ENCODE peak calls at places on chromosomes 1 and 21, in six cellular contexts. T is MCF 10A, P is lower lobe of right lung, B is tibial nerve, D is mesothelial cell of epicardium, L is upper lobe of right lung. A is an unnamed sample.

GRCh38 chr1:20058531-20058930 is 11.5 kb upstream of the PLA2G5 start:
- DNase-seq in T (peak; percentile 16), P (no peak), B (no peak), D (no peak), L (no peak), A (no peak)

GRCh38 chr1:65149391-65149729 is 1.4 kb downstream of the AK4 start:
- DNase-seq in T (no peak), P (no peak), B (no peak), D (no peak), L (no peak), A (no peak)

GRCh38 chr1:226384040-226384439 is 23.9 kb downstream of the PARP1 start:
- DNase-seq in T (no peak), P (no peak), B (no peak), D (no peak), L (no peak), A (no peak)

GRCh38 chr1:167629681-167630567 is at the start of gene RCSD1:
- DNase-seq in T (no peak), P (peak; percentile 64), B (no peak), D (peak; percentile 45), L (peak; percentile 82), A (no peak)

GRCh38 chr21:31265293-31265692 is 78.8 kb downstream of the TIAM1 start:
- DNase-seq in T (no peak), P (no peak), B (no peak), D (no peak), L (no peak), A (no peak)

GRCh38 chr1:174877208-174877673 is 122.5 kb upstream of the CACYBP start:
- DNase-seq in T (no peak), P (no peak), B (no peak), D (no peak), L (no peak), A (no peak)

GRCh38 chr1:164240081-164240480 is 318.9 kb upstream of the PBX1 start:
- DNase-seq in T (peak; percentile 52), P (no peak), B (no peak), D (no peak), L (no peak), A (no peak)

GRCh38 chr1:1179983-1180861 is 6.5 kb downstream of the TTLL10 start:
- DNase-seq in T (no peak), P (peak; percentile 43), B (no peak), D (no peak), L (no peak), A (no peak)

GRCh38 chr1:115671176-115672062 is 29.6 kb downstream of the VANGL1 start:
- DNase-seq in T (peak; percentile 34), P (no peak), B (no peak), D (no peak), L (no peak), A (no peak)

GRCh38 chr1:87826639-87827345 is 498.1 kb downstream of the LMO4 start:
- DNase-seq in T (peak; percentile 14), P (no peak), B (peak; percentile 14), D (no peak), L (no peak), A (no peak)

GRCh38 chr1:64923294-64923718 is 43.0 kb downstream of the JAK1 start:
- DNase-seq in T (no peak), P (no peak), B (no peak), D (no peak), L (no peak), A (no peak)

GRCh38 chr1:48610628-48611542 is 138.9 kb upstream of the SPATA6 start:
- DNase-seq in T (no peak), P (peak; percentile 58), B (no peak), D (peak; percentile 43), L (peak; percentile 66), A (peak; percentile 28)

GRCh38 chr1:42674682-42675081 is 7.5 kb upstream of the YBX1 start:
- DNase-seq in T (no peak), P (no peak), B (no peak), D (no peak), L (no peak), A (no peak)

GRCh38 chr1:212315907-212316306 is 30.7 kb downstream of the PPP2R5A start:
- DNase-seq in T (peak; percentile 72), P (no peak), B (no peak), D (no peak), L (no peak), A (no peak)
- TF ChIP-seq CTCF in T (peak; percentile 48), P (peak; percentile 15), B (no peak), D (no peak), L (peak; percentile 22), A (no peak)

DNA sequence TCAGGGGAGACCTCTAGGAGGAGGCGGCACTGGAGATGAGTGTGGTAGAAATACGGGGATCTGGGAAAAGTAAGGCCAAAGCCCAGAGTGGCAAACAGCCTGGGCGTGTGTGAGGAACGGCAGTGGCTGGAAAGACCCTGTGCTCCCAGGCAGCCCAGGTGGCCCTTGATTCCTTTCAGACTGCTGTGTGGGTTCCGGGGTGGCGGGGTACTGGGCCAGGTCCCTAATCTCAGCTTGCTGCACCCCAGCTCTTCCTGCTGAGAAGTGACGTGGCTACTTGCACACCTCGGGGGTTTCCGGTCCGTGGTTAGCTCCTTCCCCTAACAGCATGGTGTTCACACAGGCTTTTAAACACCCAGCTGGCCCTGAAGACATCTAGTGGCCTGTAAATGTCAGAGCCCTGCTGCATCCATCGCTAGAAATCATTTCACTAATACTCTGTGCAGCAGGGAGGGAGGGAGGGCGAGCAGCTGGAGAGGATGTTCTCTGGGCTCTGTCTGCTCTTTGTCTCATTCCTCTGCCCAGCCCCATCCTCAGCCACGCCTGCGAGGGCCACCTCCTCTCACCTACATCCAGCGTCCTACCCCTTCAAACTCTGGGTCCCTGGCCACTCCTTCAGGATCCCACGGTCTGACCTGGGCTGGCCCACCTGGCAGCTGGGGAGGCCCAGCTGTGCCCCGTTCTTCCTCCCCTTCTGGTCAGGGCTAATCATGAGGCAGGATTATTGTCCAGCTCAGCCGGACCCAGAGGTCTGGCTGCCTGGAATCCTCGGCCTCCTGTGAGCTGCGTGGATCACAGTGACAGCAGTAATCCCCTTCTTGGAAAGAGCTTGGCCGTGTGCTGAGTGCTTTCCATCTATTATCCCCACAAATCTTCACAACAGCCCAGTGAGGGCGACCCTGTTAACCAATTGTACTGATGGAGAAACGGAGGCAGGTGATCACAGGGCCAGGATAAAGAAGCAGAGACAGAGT is 7.2 kb downstream of the ZDHHC18 start:
- DNase-seq in T (no peak), P (peak; percentile 76), B (no peak), D (no peak), L (no peak), A (no peak)
- TF ChIP-seq CTCF in T (no peak), P (no peak), B (no peak), D (no peak), L (no peak), A (no peak)

GRCh38 chr1:12339410-12339809 is 109.6 kb downstream of the VPS13D start:
- DNase-seq in T (no peak), P (no peak), B (no peak), D (no peak), L (no peak), A (no peak)
- TF ChIP-seq CTCF in T (no peak), P (no peak), B (peak; percentile 18), D (no peak), L (no peak), A (no peak)

DNA sequence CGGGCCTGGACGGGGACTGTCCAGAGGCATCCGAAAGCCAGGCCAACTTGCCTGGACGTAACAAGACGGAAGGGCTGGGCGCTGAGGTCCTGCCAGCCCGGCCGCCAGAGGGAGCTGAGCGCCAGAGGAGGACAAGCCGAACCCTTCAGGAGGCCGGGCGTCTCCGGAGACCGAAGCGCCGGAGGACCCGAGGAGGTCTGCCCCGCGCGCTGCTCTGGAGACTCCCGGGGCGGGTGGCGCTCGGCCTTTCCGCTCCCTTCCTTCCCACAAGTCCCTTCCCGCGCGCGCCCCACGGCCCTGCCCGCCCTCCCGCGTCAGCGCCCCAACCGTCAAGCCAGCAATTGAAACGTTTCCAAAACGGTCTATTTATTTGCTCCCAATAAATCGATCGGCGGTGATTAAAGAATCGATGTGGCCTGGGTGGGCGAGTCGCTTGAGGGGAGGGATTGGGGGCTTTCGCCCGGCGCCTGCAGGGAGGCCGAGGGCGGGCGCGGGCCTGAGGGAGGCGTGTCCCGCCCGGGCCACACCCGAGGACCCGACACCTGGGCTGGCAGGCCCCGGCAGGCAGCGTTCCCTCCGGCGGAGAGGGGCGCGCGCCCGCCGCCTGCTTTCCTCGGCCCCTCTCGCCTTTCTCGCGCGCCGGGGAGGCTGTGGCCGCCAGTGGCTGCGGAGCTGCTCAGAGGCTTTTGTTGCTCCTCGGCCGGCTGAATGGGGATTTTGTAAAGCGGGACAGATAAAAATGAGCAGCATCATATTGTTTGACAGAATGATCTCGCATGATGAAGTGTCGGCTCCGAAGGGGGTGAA is 5.2 kb upstream of the FOXD3 start:
- DNase-seq in T (peak; percentile 65), P (peak; percentile 88), B (no peak), D (peak; percentile 57), L (peak; percentile 92), A (no peak)
- TF ChIP-seq CTCF in T (peak; percentile 57), P (peak; percentile 60), B (peak; percentile 64), D (no peak), L (peak; percentile 54), A (no peak)

GRCh38 chr1:180365039-180365438 is 135.0 kb downstream of the LHX4 start:
- DNase-seq in T (peak; percentile 30), P (no peak), B (no peak), D (no peak), L (no peak), A (no peak)
- TF ChIP-seq CTCF in T (no peak), P (no peak), B (no peak), D (no peak), L (peak; percentile 21), A (no peak)

A was measured in omental fat pad.